ENCODE peak calls at places on chromosomes 16 and 17, in seven cellular contexts. V is fibroblast of lung; D is sigmoid colon; S is heart right ventricle; Z is cardiac fibroblast; T is esophagus squamous epithelium; O is CD8-positive, alpha-beta T cell. U is an unnamed sample.

GRCh38 chr17:20035501-20035900 is 26.3 kb downstream of the SPECC1 start:
- DNase-seq in D (no peak), Z (no peak), S (no peak), T (no peak), O (no peak), V (no peak), U (no peak)

GRCh38 chr16:24728891-24729242 is 584 bp upstream of the TNRC6A start:
- DNase-seq in T (no peak), Z (no peak), S (no peak), O (no peak), V (no peak), D (no peak), U (no peak)

GRCh38 chr17:58091024-58091567 is 7.9 kb downstream of the DYNLL2 start:
- DNase-seq in D (no peak), S (no peak), V (no peak), Z (no peak), T (no peak), O (no peak), U (no peak)

GRCh38 chr17:63929860-63930766 is 2.0 kb downstream of the CD79B start:
- DNase-seq in D (no peak), O (no peak), T (no peak), V (peak), Z (no peak), S (no peak), U (no peak)

GRCh38 chr16:63461248-63461841 is 1425.1 kb upstream of the CDH8 start:
- DNase-seq in S (no peak), T (no peak), Z (peak), O (no peak), D (no peak), V (peak), U (peak)

GRCh38 chr16:16120044-16120381 is 103.3 kb downstream of the ABCC6 start:
- DNase-seq in T (no peak), Z (no peak), V (no peak), D (no peak), S (no peak), O (no peak), U (no peak)

GRCh38 chr16:89696598-89697128 is 4.8 kb downstream of the SPATA2L start:
- DNase-seq in V (peak), S (no peak), Z (peak), D (no peak), O (no peak), T (no peak), U (no peak)

GRCh38 chr16:78483124-78483992 is 383.9 kb downstream of the WWOX start:
- DNase-seq in S (no peak), T (no peak), O (no peak), D (no peak), V (no peak), Z (no peak), U (no peak)

GRCh38 chr16:24943471-24943870 is 71.7 kb downstream of the ARHGAP17 start:
- DNase-seq in V (no peak), T (no peak), S (no peak), D (no peak), Z (no peak), O (no peak), U (no peak)

GRCh38 chr16:58487566-58488351 is 12.2 kb upstream of the NDRG4 start:
- DNase-seq in Z (peak), S (peak), D (peak), O (peak), T (no peak), V (peak), U (peak)

GRCh38 chr17:27532269-27533067 is 76.2 kb downstream of the KSR1 start:
- DNase-seq in T (no peak), V (peak), Z (no peak), D (peak), O (no peak), S (no peak), U (peak)

GRCh38 chr17:61219460-61219859 is 180.2 kb upstream of the TBX2 start:
- DNase-seq in S (peak), Z (peak), T (no peak), V (peak), D (no peak), O (no peak), U (no peak)

GRCh38 chr16:72658888-72659717 is 388.8 kb downstream of the ZFHX3 start:
- DNase-seq in D (no peak), O (no peak), Z (peak), T (no peak), S (no peak), V (no peak), U (peak)

GRCh38 chr17:75864448-75864871 is 9.3 kb upstream of the WBP2 start:
- DNase-seq in V (peak), D (peak), O (no peak), Z (peak), T (no peak), S (peak), U (peak)

GRCh38 chr16:12519986-12520385 is 283.7 kb downstream of the CPPED1 start:
- DNase-seq in Z (no peak), O (no peak), S (no peak), D (no peak), T (no peak), V (no peak), U (no peak)

GRCh38 chr17:39122982-39123381 is 28.5 kb downstream of the PLXDC1 start:
- DNase-seq in T (no peak), D (no peak), Z (no peak), O (no peak), V (no peak), S (no peak), U (no peak)

GRCh38 chr17:44909681-44910144 is 5.6 kb downstream of the GFAP start:
- DNase-seq in D (peak), Z (peak), S (no peak), T (no peak), O (no peak), V (peak), U (peak)

GRCh38 chr16:56691885-56692284 is 9.6 kb downstream of the MT1X start:
- DNase-seq in Z (peak), O (no peak), V (no peak), S (no peak), T (no peak), D (no peak), U (no peak)

GRCh38 chr16:58640949-58641348 is 11.3 kb upstream of the CNOT1 start:
- DNase-seq in Z (no peak), D (no peak), T (no peak), O (no peak), V (no peak), S (no peak), U (no peak)

GRCh38 chr17:43398724-43399595 is at the start of gene ARL4D:
- DNase-seq in S (peak), D (peak), V (peak), O (peak), Z (peak), T (no peak), U (peak)

GRCh38 chr17:42647778-42648177 is 11.3 kb upstream of the TUBG2 start:
- DNase-seq in O (no peak), Z (no peak), V (no peak), T (no peak), S (no peak), D (no peak), U (no peak)

GRCh38 chr16:30437511-30438046 is 7.7 kb upstream of the DCTPP1 start:
- DNase-seq in D (no peak), Z (no peak), S (no peak), T (no peak), O (no peak), V (no peak), U (no peak)

GRCh38 chr17:64084086-64084939 is 45.6 kb downstream of the ERN1 start:
- DNase-seq in Z (peak), D (no peak), T (no peak), O (no peak), V (peak), S (no peak), U (peak)

GRCh38 chr17:38425744-38426143 is 2.5 kb upstream of the ARHGAP23 start:
- DNase-seq in O (no peak), D (peak), S (no peak), T (no peak), V (no peak), Z (peak), U (peak)

GRCh38 chr16:3737181-3737580 is 19.9 kb upstream of the TRAP1 start:
- DNase-seq in T (no peak), O (no peak), S (no peak), V (no peak), D (peak), Z (no peak), U (no peak)

GRCh38 chr16:2963074-2963610 is 933 bp upstream of the KREMEN2 start:
- DNase-seq in D (no peak), O (no peak), S (no peak), Z (no peak), T (no peak), V (no peak), U (no peak)

GRCh38 chr17:66652840-66653507 is 181.9 kb upstream of the CACNG5 start:
- DNase-seq in T (no peak), Z (peak), D (no peak), S (no peak), V (peak), O (no peak), U (no peak)

GRCh38 chr17:75565066-75565465 is 22.5 kb upstream of the MYO15B start:
- DNase-seq in V (no peak), T (no peak), S (no peak), Z (no peak), D (no peak), O (no peak), U (no peak)

GRCh38 chr16:3878610-3879009 is 1.9 kb downstream of the CREBBP start:
- DNase-seq in Z (peak), O (no peak), S (no peak), V (peak), D (no peak), T (no peak), U (peak)

GRCh38 chr16:88732961-88733294 is 26.6 kb downstream of the CTU2 start:
- DNase-seq in D (no peak), Z (no peak), V (no peak), O (no peak), T (no peak), S (no peak), U (no peak)

GRCh38 chr17:65984299-65984698 is 207.6 kb downstream of the CEP112 start:
- DNase-seq in D (no peak), V (peak), T (no peak), Z (peak), S (no peak), O (no peak), U (peak)

GRCh38 chr17:45293413-45294211 is 23.2 kb downstream of the MAP3K14 start:
- DNase-seq in T (no peak), S (peak), Z (peak), O (no peak), D (peak), V (peak), U (peak)

GRCh38 chr16:70470927-70471341 is 16.5 kb downstream of the FCSK start:
- DNase-seq in T (no peak), Z (peak), O (no peak), D (no peak), S (peak), V (no peak), U (peak)

GRCh38 chr17:44039829-44040635 is 25.3 kb upstream of the TMEM101 start:
- DNase-seq in S (no peak), V (no peak), T (no peak), Z (no peak), O (no peak), D (no peak), U (peak)

DNA sequence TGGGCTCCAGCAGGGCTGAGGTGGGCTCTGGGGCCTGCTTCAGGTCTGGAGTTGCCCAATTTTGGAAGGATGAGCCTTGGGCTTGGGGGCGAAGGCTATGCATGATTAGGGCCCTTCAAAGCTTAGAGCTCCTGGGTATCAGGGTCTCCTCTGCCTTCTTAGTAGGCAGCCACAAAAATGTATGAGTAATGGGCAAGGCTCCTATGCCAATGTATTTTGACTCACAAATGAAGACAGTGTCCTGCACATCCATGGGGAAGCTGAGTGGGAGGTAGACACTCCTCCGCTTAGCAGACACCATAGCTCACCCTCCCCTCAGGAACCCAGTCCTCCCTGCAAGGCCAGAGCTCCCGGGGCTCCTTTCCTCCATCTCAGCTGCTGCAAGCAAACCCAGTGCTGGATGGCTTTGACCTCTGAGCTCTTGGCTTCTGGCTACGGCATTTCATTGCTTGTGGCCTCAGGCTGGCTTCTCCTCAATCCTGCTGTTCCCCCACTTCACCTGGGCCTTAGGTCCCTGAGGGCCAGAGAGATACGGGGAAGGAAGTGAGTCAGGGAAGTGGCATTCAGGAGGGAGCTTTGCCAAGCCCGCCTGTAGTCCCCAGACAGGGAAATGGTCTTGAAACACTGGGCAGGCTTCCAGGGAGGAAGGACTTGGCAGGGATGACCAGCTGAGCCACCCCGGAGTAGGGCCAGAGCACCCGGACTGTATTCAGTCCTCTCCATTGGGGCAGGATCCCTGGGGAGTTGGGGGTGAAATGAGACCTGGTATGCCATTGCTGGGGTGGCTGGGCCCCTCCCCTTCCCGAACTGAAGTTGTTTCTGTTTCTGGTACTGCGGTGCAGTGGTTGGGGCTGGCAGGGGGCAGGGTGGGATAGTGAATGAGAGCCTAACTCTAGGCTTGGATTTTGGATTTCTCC is 4.4 kb downstream of the ABCC3 start:
- DNase-seq in S (peak), T (peak), D (peak), O (no peak), Z (peak), V (peak), U (peak)
- H3K4me3 ChIP-seq in S (no peak), T (no peak), D (no peak), O (no peak), Z (no peak), V (no peak), U (no peak)

GRCh38 chr16:81598083-81598482 is 153.5 kb downstream of the CMIP start:
- DNase-seq in Z (no peak), T (no peak), O (no peak), S (no peak), V (no peak), D (no peak), U (no peak)
- TF ChIP-seq CTCF in Z (no peak), T (peak), O (no peak), S (no peak), V (no peak), D (no peak), U (no peak)

GRCh38 chr16:69417537-69418199 is 6.8 kb upstream of the CYB5B start:
- DNase-seq in V (peak), D (no peak), O (no peak), T (no peak), Z (no peak), S (no peak), U (peak)
- H3K4me3 ChIP-seq in V (no peak), D (no peak), O (no peak), T (no peak), Z (no peak), S (no peak), U (no peak)

GRCh38 chr16:83831451-83831987 is 23.7 kb downstream of the HSBP1 start:
- DNase-seq in Z (no peak), S (no peak), O (no peak), T (no peak), D (peak), V (no peak), U (no peak)
- TF ChIP-seq CTCF in Z (no peak), S (no peak), O (no peak), T (no peak), D (no peak), V (no peak), U (no peak)

GRCh38 chr16:14324581-14324980 is 253.5 kb downstream of the MRTFB start:
- DNase-seq in D (no peak), V (peak), S (no peak), O (no peak), T (no peak), Z (peak), U (peak)

GRCh38 chr16:14322186-14322585 is 251.1 kb downstream of the MRTFB start:
- DNase-seq in V (no peak), Z (no peak), T (no peak), S (no peak), D (no peak), O (no peak), U (no peak)

GRCh38 chr16:14325502-14325901 is 254.4 kb downstream of the MRTFB start:
- DNase-seq in T (no peak), Z (no peak), S (no peak), D (no peak), O (no peak), V (no peak), U (no peak)

GRCh38 chr16:14320406-14320805 is 249.3 kb downstream of the MRTFB start:
- DNase-seq in T (no peak), Z (no peak), S (no peak), V (no peak), D (no peak), O (no peak), U (no peak)

GRCh38 chr16:14321542-14321941 is 250.4 kb downstream of the MRTFB start:
- DNase-seq in S (peak), Z (no peak), D (no peak), V (no peak), O (no peak), T (no peak), U (no peak)
- H3K4me3 ChIP-seq in S (no peak), Z (no peak), D (no peak), V (no peak), O (no peak), T (no peak), U (no peak)

GRCh38 chr17:81442791-81443190 is 47.5 kb downstream of the BAHCC1 start:
- DNase-seq in S (no peak), Z (no peak), O (no peak), D (no peak), T (no peak), V (no peak), U (no peak)
- TF ChIP-seq CTCF in S (no peak), Z (no peak), O (no peak), D (no peak), T (no peak), V (no peak), U (no peak)

DNA sequence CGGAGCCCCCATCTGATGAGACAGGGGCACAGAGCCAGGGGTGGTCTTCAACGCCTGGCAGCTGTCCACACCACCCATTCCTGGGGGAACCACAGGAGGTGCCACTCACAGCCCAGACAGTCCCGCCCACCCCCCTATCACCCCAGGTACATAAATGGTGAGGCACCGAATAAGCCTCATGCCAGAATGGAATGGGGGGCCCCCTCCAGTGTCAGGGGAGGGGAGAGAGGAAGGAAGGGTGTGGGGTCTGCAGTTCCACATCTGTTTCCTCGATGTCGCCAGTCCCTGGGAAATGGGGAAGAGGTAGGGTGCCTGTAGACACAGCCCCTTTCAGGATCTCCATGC is 1.7 kb downstream of the TMC6 start:
- DNase-seq in D (no peak), O (no peak), T (no peak), S (no peak), V (no peak), Z (no peak), U (no peak)
- H3K4me3 ChIP-seq in D (no peak), O (peak), T (peak), S (no peak), V (no peak), Z (no peak), U (no peak)